ENCODE peak calls at places on chromosomes 2 and 18, in five cellular contexts. S is AG09319, E is left ventricle myocardium inferior, P is AG04449, B is activated B cell treated with CpG ODN at 0.5 μM for 24 hours. O is an unnamed sample.

GRCh38 chr2:98936133-98936916 is at the start of gene CRACDL:
- DNase-seq in P (no peak), B (peak; percentile 29), E (no peak), S (no peak), O (no peak)

GRCh38 chr2:144477943-144478283 is 42.0 kb downstream of the ZEB2 start:
- DNase-seq in E (no peak), S (no peak), P (no peak), B (no peak), O (no peak)

GRCh38 chr2:143955416-143956075 is 564.4 kb downstream of the ZEB2 start:
- DNase-seq in S (no peak), B (no peak), E (no peak), P (peak; percentile 45), O (no peak)

GRCh38 chr2:190683802-190684201 is 34.9 kb downstream of the NAB1 start:
- DNase-seq in B (no peak), P (no peak), S (no peak), E (no peak), O (no peak)

GRCh38 chr2:107592225-107592624 is 234.5 kb upstream of the RGPD4 start:
- DNase-seq in S (no peak), B (no peak), P (no peak), E (no peak), O (no peak)

GRCh38 chr2:55452879-55453278 is 33.2 kb upstream of the CCDC88A start:
- DNase-seq in E (no peak), S (no peak), P (no peak), B (no peak), O (no peak)

GRCh38 chr2:127064642-127065250 is 42.2 kb downstream of the BIN1 start:
- DNase-seq in E (peak; percentile 86), S (peak; percentile 87), P (peak; percentile 79), B (no peak), O (no peak)

GRCh38 chr18:23166863-23167531 is 31.7 kb downstream of the CABLES1 start:
- DNase-seq in P (no peak), E (no peak), B (no peak), S (no peak), O (no peak)

GRCh38 chr2:25000503-25001328 is 29.0 kb upstream of the DNAJC27 start:
- DNase-seq in P (no peak), S (no peak), B (no peak), E (no peak), O (no peak)

GRCh38 chr2:142805244-142805643 is 72.2 kb upstream of the KYNU start:
- DNase-seq in P (no peak), E (no peak), S (no peak), B (no peak), O (no peak)

GRCh38 chr2:12340164-12340563 is 376.6 kb upstream of the TRIB2 start:
- DNase-seq in B (no peak), P (peak; percentile 54), E (no peak), S (peak; percentile 5), O (no peak)

GRCh38 chr2:26757873-26758789 is 6.0 kb upstream of the SLC35F6 start:
- DNase-seq in S (peak; percentile 97), B (no peak), P (peak; percentile 96), E (no peak), O (no peak)

GRCh38 chr2:53448591-53448990 is 319.0 kb upstream of the CHAC2 start:
- DNase-seq in P (no peak), S (peak; percentile 32), E (no peak), B (no peak), O (no peak)

GRCh38 chr2:216221806-216222205 is 112.7 kb downstream of the XRCC5 start:
- DNase-seq in S (no peak), B (no peak), E (no peak), P (no peak), O (no peak)

GRCh38 chr2:46985512-46985911 is 69.9 kb upstream of the MCFD2 start:
- DNase-seq in E (no peak), P (no peak), S (no peak), B (no peak), O (no peak)

GRCh38 chr2:109087055-109087663 is 41.8 kb upstream of the SH3RF3 start:
- DNase-seq in E (no peak), B (no peak), S (no peak), P (no peak), O (no peak)

GRCh38 chr2:201357216-201357615 is at the start of gene FLACC1:
- DNase-seq in E (no peak), B (no peak), S (peak; percentile 38), P (no peak), O (no peak)

GRCh38 chr2:20580690-20581437 is 70.0 kb downstream of the HS1BP3 start:
- DNase-seq in B (no peak), P (no peak), E (peak; percentile 12), S (no peak), O (no peak)

GRCh38 chr2:126399001-126399400 is 257.0 kb upstream of the GYPC start:
- DNase-seq in E (no peak), B (no peak), P (no peak), S (no peak), O (no peak)

GRCh38 chr2:23761638-23762037 is 165.3 kb downstream of the ATAD2B start:
- DNase-seq in P (no peak), S (no peak), E (no peak), B (no peak), O (no peak)

GRCh38 chr18:45738660-45739059 is 14.7 kb downstream of the SLC14A1 start:
- DNase-seq in P (no peak), S (no peak), B (no peak), E (no peak), O (no peak)

GRCh38 chr18:13811993-13812392 is 12.0 kb upstream of the MC5R start:
- DNase-seq in B (no peak), P (no peak), S (no peak), E (no peak), O (no peak)

GRCh38 chr2:218155953-218156479 is 10.7 kb downstream of the CXCR1 start:
- DNase-seq in E (no peak), B (no peak), P (no peak), S (no peak), O (no peak)

GRCh38 chr2:217222511-217222910 is 362.6 kb upstream of the TNP1 start:
- DNase-seq in P (no peak), B (no peak), E (no peak), S (no peak), O (no peak)

GRCh38 chr18:58788470-58788869 is 76.2 kb upstream of the ZNF532 start:
- DNase-seq in E (no peak), B (no peak), S (no peak), P (no peak), O (no peak)

GRCh38 chr2:112728384-112729175 is 7.8 kb downstream of the NT5DC4 start:
- DNase-seq in E (no peak), P (no peak), S (no peak), B (no peak), O (no peak)

GRCh38 chr2:8307779-8308178 is 374.1 kb upstream of the ID2 start:
- DNase-seq in S (no peak), B (no peak), E (no peak), P (no peak), O (no peak)

GRCh38 chr2:224111576-224111975 is 72.5 kb upstream of the SERPINE2 start:
- DNase-seq in E (no peak), S (no peak), B (no peak), P (no peak), O (no peak)

GRCh38 chr2:74564222-74564621 is 9.7 kb downstream of the DOK1 start:
- DNase-seq in B (no peak), E (no peak), P (peak; percentile 86), S (no peak), O (no peak)

GRCh38 chr2:156064540-156064939 is 268.0 kb downstream of the NR4A2 start:
- DNase-seq in E (no peak), P (no peak), S (no peak), B (no peak), O (no peak)

GRCh38 chr18:59621027-59621426 is 76.2 kb downstream of the CCBE1 start:
- DNase-seq in E (no peak), P (no peak), B (no peak), S (no peak), O (no peak)

GRCh38 chr2:47083886-47084682 is 71.0 kb downstream of the STPG4 start:
- DNase-seq in S (no peak), E (peak; percentile 55), B (no peak), P (no peak), O (no peak)

DNA sequence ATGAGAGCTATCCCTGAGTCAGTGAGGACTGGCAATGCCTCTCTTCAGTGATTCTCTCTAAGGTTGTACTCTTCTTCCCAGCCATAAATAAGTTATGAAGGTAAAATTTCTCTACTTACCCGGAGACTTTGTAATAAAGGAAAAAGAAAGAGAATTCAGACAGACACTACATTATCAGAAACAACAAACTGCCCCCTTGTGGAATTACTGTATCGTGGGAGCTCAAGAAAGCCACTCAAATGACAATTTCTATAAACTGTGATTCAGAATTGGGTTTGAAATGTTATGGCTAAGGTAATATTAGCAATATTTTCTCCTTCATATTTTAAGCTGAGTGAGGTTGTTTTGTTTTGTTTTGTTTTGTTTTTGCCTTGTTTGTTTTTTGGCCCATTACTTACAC is 155.8 kb upstream of the TANK start:
- DNase-seq in B (no peak), S (no peak), E (no peak), P (no peak), O (no peak)
- TF ChIP-seq CTCF in B (no peak), S (peak; percentile 51), E (peak; percentile 51), P (peak; percentile 31), O (no peak)

GRCh38 chr18:48949606-48950535 is 894 bp downstream of the SMAD7 start:
- DNase-seq in P (no peak), E (no peak), S (no peak), B (peak; percentile 42), O (no peak)
- TF ChIP-seq CTCF in P (peak; percentile 30), E (peak; percentile 49), S (peak; percentile 8), B (no peak), O (no peak)

GRCh38 chr2:28659127-28659526 is 92.5 kb upstream of the PPP1CB start:
- DNase-seq in B (no peak), P (no peak), S (no peak), E (no peak), O (no peak)
- TF ChIP-seq CTCF in B (no peak), P (no peak), S (no peak), E (no peak), O (no peak)

GRCh38 chr18:4241218-4241617 is 213.9 kb downstream of the DLGAP1 start:
- DNase-seq in E (no peak), S (no peak), B (no peak), P (no peak), O (no peak)

GRCh38 chr18:4246374-4246773 is 208.7 kb downstream of the DLGAP1 start:
- DNase-seq in B (no peak), P (no peak), E (no peak), S (no peak), O (no peak)

GRCh38 chr18:4236940-4237686 is 218.0 kb downstream of the DLGAP1 start:
- DNase-seq in S (no peak), B (no peak), P (no peak), E (no peak), O (no peak)

DNA sequence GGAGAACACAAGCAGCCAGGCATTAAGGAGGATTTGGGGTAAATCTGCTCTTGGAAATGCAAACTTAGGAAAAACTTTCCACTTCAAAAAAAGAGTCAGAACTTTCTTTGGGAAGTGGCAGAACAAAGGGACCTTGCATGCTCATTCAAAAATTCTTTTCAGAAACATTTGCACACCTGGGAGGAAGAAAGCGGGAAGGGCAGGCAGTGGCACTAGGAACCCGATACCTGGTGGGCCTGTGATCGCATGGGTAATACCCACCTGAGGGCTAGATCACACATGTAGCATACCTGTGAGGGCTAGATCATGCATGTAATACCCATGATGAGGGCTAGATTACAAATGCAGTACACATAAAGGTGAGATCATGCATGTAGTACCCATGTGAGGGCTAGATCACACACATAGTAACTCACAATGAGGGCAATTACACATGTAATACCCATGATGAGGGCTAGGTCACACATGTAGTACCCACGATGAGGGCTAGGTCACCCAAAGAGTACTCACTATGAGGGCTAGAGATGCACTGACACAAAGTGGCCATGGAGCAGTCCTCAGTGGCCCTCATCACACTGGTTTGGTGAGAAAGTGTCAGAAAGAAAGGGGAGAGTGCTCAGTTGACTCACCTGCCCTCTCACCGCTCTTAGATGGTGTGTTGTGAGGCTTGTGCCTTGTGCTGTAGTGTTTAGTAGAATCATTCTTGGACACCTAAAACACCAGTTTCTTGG is 212.5 kb downstream of the DLGAP1 start:
- DNase-seq in E (no peak), P (no peak), B (no peak), S (no peak), O (no peak)
- TF ChIP-seq CTCF in E (no peak), P (no peak), B (no peak), S (no peak), O (no peak)